ENCODE peak calls at places on chromosomes 5 and 9, in four cellular contexts. H is WERI-Rb-1, O is fibroblast of lung, A is mesenteric fat pad. P is an unnamed sample.

GRCh38 chr5:150080696-150081435 is 5.5 kb downstream of the CSF1R start:
- DNase-seq in H (no peak), O (no peak), A (no peak), P (no peak)

GRCh38 chr5:58544195-58544594 is 38.7 kb upstream of the RAB3C start:
- DNase-seq in H (no peak), O (no peak), A (no peak), P (no peak)

GRCh38 chr9:14437336-14438231 is 123.6 kb upstream of the NFIB start:
- DNase-seq in H (no peak), O (no peak), A (no peak), P (no peak)

GRCh38 chr9:34457266-34458012 is 931 bp downstream of the FAM219A start:
- DNase-seq in H (peak), O (peak), A (peak), P (peak)

GRCh38 chr9:77980622-77981021 is 51.0 kb downstream of the GNAQ start:
- DNase-seq in H (no peak), O (peak), A (no peak), P (peak)

GRCh38 chr9:19184144-19184917 is 46.2 kb upstream of the DENND4C start:
- DNase-seq in H (no peak), O (peak), A (no peak), P (peak)

GRCh38 chr9:137298401-137298982 is 3.6 kb downstream of the NRARP start:
- DNase-seq in H (no peak), O (peak), A (no peak), P (no peak)

GRCh38 chr5:17411436-17411835 is 86.6 kb upstream of the TAF11L2 start:
- DNase-seq in H (no peak), O (peak), A (no peak), P (peak)

GRCh38 chr5:16934123-16934522 is 2.0 kb downstream of the MYO10 start:
- DNase-seq in H (peak), O (peak), A (no peak), P (peak)

GRCh38 chr5:146582015-146582414 is 66.0 kb upstream of the GPR151 start:
- DNase-seq in H (no peak), O (no peak), A (no peak), P (no peak)

GRCh38 chr5:98933446-98934072 is 4.8 kb upstream of the CHD1 start:
- DNase-seq in H (no peak), O (no peak), A (no peak), P (no peak)

GRCh38 chr5:36571643-36572042 is 34.8 kb upstream of the SLC1A3 start:
- DNase-seq in H (no peak), O (no peak), A (no peak), P (no peak)

GRCh38 chr9:71725590-71726338 is 42.5 kb downstream of the CEMIP2 start:
- DNase-seq in H (no peak), O (peak), A (no peak), P (peak)

GRCh38 chr9:36450110-36450732 is 50.2 kb upstream of the RNF38 start:
- DNase-seq in H (peak), O (peak), A (no peak), P (peak)

GRCh38 chr9:8871796-8872470 is 1072.4 kb upstream of the DMAC1 start:
- DNase-seq in H (no peak), O (no peak), A (no peak), P (no peak)

GRCh38 chr9:123033352-123033751 is at the start of gene GPR21:
- DNase-seq in H (no peak), O (peak), A (no peak), P (no peak)

GRCh38 chr5:115840825-115841224 is 540 bp downstream of the ATG12 start:
- DNase-seq in H (no peak), O (no peak), A (no peak), P (no peak)

GRCh38 chr5:140664018-140664352 is 719 bp upstream of the WDR55 start:
- DNase-seq in H (no peak), O (no peak), A (no peak), P (no peak)

GRCh38 chr9:28396058-28396457 is 822.8 kb upstream of the C9orf72 start:
- DNase-seq in H (no peak), O (no peak), A (no peak), P (no peak)

GRCh38 chr9:4741365-4742031 is 496 bp upstream of the AK3 start:
- DNase-seq in H (no peak), O (no peak), A (no peak), P (peak)

GRCh38 chr5:126234563-126235195 is 188.5 kb upstream of the GRAMD2B start:
- DNase-seq in H (peak), O (peak), A (no peak), P (peak)

GRCh38 chr9:100216178-100216787 is 117.2 kb downstream of the INVS start:
- DNase-seq in H (peak), O (peak), A (no peak), P (peak)

GRCh38 chr5:57231607-57232006 is 57.7 kb downstream of the GPBP1 start:
- DNase-seq in H (no peak), O (peak), A (no peak), P (no peak)

GRCh38 chr5:33120671-33121070 is 320.1 kb upstream of the TARS1 start:
- DNase-seq in H (no peak), O (peak), A (no peak), P (peak)

GRCh38 chr5:36724429-36725332 is 118.3 kb downstream of the SLC1A3 start:
- DNase-seq in H (no peak), O (no peak), A (no peak), P (peak)

GRCh38 chr9:19965336-19965735 is 176.5 kb upstream of the SLC24A2 start:
- DNase-seq in H (no peak), O (peak), A (no peak), P (peak)

GRCh38 chr9:72951043-72951442 is 1.8 kb downstream of the ALDH1A1 start:
- DNase-seq in H (no peak), O (no peak), A (no peak), P (no peak)

GRCh38 chr9:89442981-89443817 is 54.7 kb downstream of the SEMA4D start:
- DNase-seq in H (no peak), O (no peak), A (no peak), P (no peak)

GRCh38 chr9:37302277-37302676 is 120.2 kb upstream of the GRHPR start:
- DNase-seq in H (no peak), O (no peak), A (no peak), P (no peak)